ENCODE peak calls at places on chromosomes 6 and 20, in eight cellular contexts. E, U, J, C, F, R, A and X are unnamed samples.

GRCh38 chr6:132188865-132189264 is 212.4 kb downstream of the MOXD1 start:
- DNase-seq in U (peak; percentile 77), J (no peak), R (no peak), A (no peak), E (no peak), F (no peak), C (no peak), X (no peak)

GRCh38 chr20:39813190-39813829 is 851.2 kb downstream of the DHX35 start:
- DNase-seq in R (no peak), F (no peak), U (no peak), C (no peak), J (no peak), A (no peak), E (no peak), X (peak; percentile 38)

GRCh38 chr6:13278184-13278583 is 50.2 kb downstream of the TBC1D7 start:
- DNase-seq in U (no peak), R (peak; percentile 24), E (no peak), J (peak; percentile 35), A (peak; percentile 61), C (peak; percentile 8), F (no peak), X (no peak)

GRCh38 chr6:161303628-161304340 is 29.9 kb upstream of the AGPAT4 start:
- DNase-seq in C (no peak), U (peak; percentile 51), A (no peak), E (no peak), R (no peak), J (no peak), F (no peak), X (no peak)

GRCh38 chr20:49029203-49029602 is 16.9 kb upstream of the CSE1L start:
- DNase-seq in J (no peak), E (no peak), R (no peak), A (no peak), U (no peak), F (no peak), C (no peak), X (no peak)

GRCh38 chr6:96066376-96066775 is 50.6 kb downstream of the FUT9 start:
- DNase-seq in R (no peak), F (no peak), C (no peak), U (no peak), J (no peak), E (no peak), A (no peak), X (no peak)

GRCh38 chr6:159916752-159917151 is 26.0 kb downstream of the MAS1 start:
- DNase-seq in J (no peak), C (no peak), R (no peak), U (peak; percentile 38), A (no peak), E (no peak), F (no peak), X (no peak)

GRCh38 chr20:37406010-37406998 is 60.4 kb downstream of the SRC start:
- DNase-seq in E (no peak), J (no peak), F (no peak), U (peak; percentile 69), R (peak; percentile 86), A (no peak), C (peak; percentile 66), X (peak; percentile 86)

GRCh38 chr6:5745081-5745480 is 261.6 kb downstream of the NRN1 start:
- DNase-seq in A (no peak), F (no peak), R (no peak), J (no peak), E (no peak), C (no peak), U (no peak), X (no peak)

GRCh38 chr6:143271024-143271423 is 179.5 kb downstream of the ADAT2 start:
- DNase-seq in R (no peak), F (no peak), A (no peak), U (peak; percentile 95), C (no peak), E (no peak), J (no peak), X (no peak)

GRCh38 chr6:151300267-151300930 is 60.6 kb downstream of the AKAP12 start:
- DNase-seq in R (no peak), F (no peak), J (no peak), U (no peak), C (no peak), E (no peak), A (no peak), X (no peak)

GRCh38 chr6:41519305-41519747 is 26.9 kb upstream of the FOXP4 start:
- DNase-seq in E (no peak), C (no peak), F (no peak), J (no peak), R (no peak), U (no peak), A (no peak), X (no peak)

GRCh38 chr20:57073402-57073801 is 193.0 kb downstream of the BMP7 start:
- DNase-seq in A (no peak), C (no peak), R (no peak), J (no peak), F (no peak), E (no peak), U (no peak), X (no peak)

GRCh38 chr6:21138359-21139094 is 455.0 kb upstream of the SOX4 start:
- DNase-seq in J (no peak), A (no peak), U (peak; percentile 21), F (no peak), C (no peak), R (no peak), E (no peak), X (no peak)

GRCh38 chr6:167564416-167565250 is 239.7 kb downstream of the TTLL2 start:
- DNase-seq in E (no peak), U (no peak), C (no peak), A (no peak), F (peak; percentile 38), R (no peak), J (no peak), X (no peak)

GRCh38 chr6:142933701-142934100 is 11.3 kb downstream of the HIVEP2 start:
- DNase-seq in R (no peak), C (no peak), E (no peak), A (no peak), U (no peak), F (no peak), J (no peak), X (no peak)

GRCh38 chr20:32439132-32439829 is 81.2 kb downstream of the ASXL1 start:
- DNase-seq in R (no peak), C (peak; percentile 44), F (no peak), U (peak; percentile 76), A (no peak), J (peak; percentile 84), E (peak; percentile 50), X (no peak)

GRCh38 chr20:4063631-4064030 is 48.3 kb upstream of the RNF24 start:
- DNase-seq in C (no peak), U (peak; percentile 59), J (peak; percentile 85), R (no peak), A (no peak), F (no peak), E (peak; percentile 88), X (no peak)

GRCh38 chr6:43635387-43636311 is at the start of gene MAD2L1BP:
- DNase-seq in U (peak; percentile 90), C (peak; percentile 88), J (peak; percentile 94), F (peak; percentile 84), A (peak; percentile 81), E (peak; percentile 87), R (peak; percentile 86), X (peak; percentile 83)

GRCh38 chr20:51132286-51132810 is 109.4 kb upstream of the KCNG1 start:
- DNase-seq in A (no peak), E (peak; percentile 40), J (no peak), C (no peak), U (peak; percentile 20), R (no peak), F (peak; percentile 56), X (no peak)

GRCh38 chr6:166056637-166057036 is 111.0 kb downstream of the TBXT start:
- DNase-seq in U (peak; percentile 36), A (no peak), R (no peak), C (no peak), E (no peak), F (no peak), J (no peak), X (no peak)

GRCh38 chr6:11595903-11596302 is 58.4 kb downstream of the TMEM170B start:
- DNase-seq in C (peak; percentile 3), J (no peak), U (no peak), E (no peak), F (no peak), A (no peak), R (peak; percentile 25), X (no peak)

GRCh38 chr20:58268421-58268821 is 40.0 kb upstream of the ANKRD60 start:
- DNase-seq in J (no peak), A (no peak), F (no peak), C (no peak), E (no peak), R (no peak), U (no peak), X (no peak)

GRCh38 chr6:27810768-27811298 is 101.4 kb downstream of the OR2B2 start:
- DNase-seq in U (no peak), R (no peak), A (no peak), E (no peak), F (no peak), J (no peak), C (no peak), X (no peak)

GRCh38 chr6:90319044-90319443 is 22.4 kb upstream of the BACH2 start:
- DNase-seq in R (no peak), U (peak; percentile 72), C (no peak), F (no peak), E (no peak), A (no peak), J (no peak), X (no peak)